ENCODE peak calls at places on chromosomes 3 and 15, in nine cellular contexts. Q, R, P, L, A, X, J, O and S are unnamed samples.

GRCh38 chr15:57340673-57341259 is 35.5 kb upstream of the CGNL1 start:
- DNase-seq in Q (no peak), X (peak; percentile 45), R (no peak), L (peak; percentile 65), P (no peak), J (peak; percentile 59), A (peak; percentile 83), O (peak; percentile 61), S (peak; percentile 54)

GRCh38 chr15:57680021-57680420 is 26.5 kb upstream of the POLR2M start:
- DNase-seq in J (no peak), A (peak; percentile 56), R (no peak), Q (no peak), L (peak; percentile 75), P (no peak), O (peak; percentile 65), X (no peak), S (peak; percentile 76)

GRCh38 chr3:184320099-184320445 is 5.7 kb downstream of the EIF4G1 start:
- DNase-seq in O (peak; percentile 98), Q (peak; percentile 75), X (peak; percentile 71), P (peak; percentile 26), J (peak; percentile 20), A (peak; percentile 96), R (peak; percentile 99), L (peak; percentile 98), S (peak; percentile 97)

GRCh38 chr15:29859981-29860745 is 37.9 kb upstream of the TJP1 start:
- DNase-seq in X (no peak), J (no peak), R (no peak), P (no peak), Q (no peak), L (peak; percentile 80), A (peak; percentile 39), O (peak; percentile 85), S (peak; percentile 79)

GRCh38 chr3:134618986-134619615 is 31.7 kb downstream of the KY start:
- DNase-seq in J (no peak), X (no peak), P (no peak), L (no peak), Q (no peak), O (no peak), A (no peak), R (no peak), S (no peak)

GRCh38 chr3:182527745-182528144 is 265.6 kb upstream of the ATP11B start:
- DNase-seq in Q (no peak), L (no peak), R (no peak), P (no peak), A (no peak), J (no peak), O (no peak), X (no peak), S (no peak)

GRCh38 chr3:161576733-161577510 is 80.3 kb downstream of the OTOL1 start:
- DNase-seq in J (no peak), R (no peak), P (no peak), X (peak; percentile 25), A (no peak), Q (no peak), O (no peak), L (no peak), S (no peak)

GRCh38 chr3:150050510-150050909 is 79.8 kb upstream of the PFN2 start:
- DNase-seq in P (no peak), R (no peak), L (no peak), Q (no peak), J (no peak), X (no peak), O (no peak), A (peak; percentile 24), S (no peak)

GRCh38 chr3:72590732-72591192 is 257.5 kb downstream of the SHQ1 start:
- DNase-seq in X (no peak), A (no peak), R (no peak), J (no peak), Q (no peak), P (no peak), L (no peak), O (no peak), S (no peak)

GRCh38 chr3:154792828-154793227 is 287.3 kb upstream of the MME start:
- DNase-seq in J (no peak), X (no peak), O (no peak), R (no peak), L (no peak), P (no peak), A (no peak), Q (no peak), S (no peak)

GRCh38 chr15:64622410-64623260 is 152.8 kb downstream of the RBPMS2 start:
- DNase-seq in Q (no peak), O (no peak), R (no peak), L (no peak), X (no peak), J (peak; percentile 44), P (peak; percentile 40), A (no peak), S (no peak)

GRCh38 chr3:139629033-139629432 is 48.7 kb downstream of the NMNAT3 start:
- DNase-seq in O (peak; percentile 44), X (no peak), J (peak; percentile 27), R (no peak), Q (peak; percentile 5), L (peak; percentile 23), A (peak; percentile 4), P (no peak), S (peak; percentile 29)